ENCODE peak calls at places on chromosomes 13 and 19, in seven cellular contexts. X is neural progenitor cell; J is psoas muscle; S is CD8-positive, alpha-beta memory T cell; N is heart right ventricle; Q is fibroblast of lung; E is CD4-positive, alpha-beta memory T cell. V is an unnamed sample. For H3K4me1 and H3K9me3, the result is how much of the 10 kb centered on the place peaks cover.

GRCh38 chr19:18603255-18603957 is 3.2 kb downstream of the CRLF1 start:
- DNase-seq in X (peak), S (no peak), E (peak), J (peak), Q (peak), N (no peak), V (peak)

GRCh38 chr19:958967-959685 is 25.0 kb upstream of the WDR18 start:
- DNase-seq in J (no peak), N (no peak), X (no peak), Q (peak), E (peak), S (no peak), V (no peak)

GRCh38 chr13:103799028-103799427 is 732.8 kb upstream of the SLC10A2 start:
- DNase-seq in S (no peak), N (no peak), J (no peak), X (no peak), Q (no peak), E (no peak), V (no peak)

GRCh38 chr13:48536851-48537250 is 4.0 kb upstream of the RCBTB2 start:
- DNase-seq in E (no peak), Q (no peak), J (no peak), X (no peak), S (no peak), N (no peak), V (no peak)

GRCh38 chr19:658916-659839 is 3.8 kb downstream of the RNF126 start:
- DNase-seq in X (no peak), S (peak), Q (peak), E (peak), N (no peak), J (peak), V (peak)

GRCh38 chr13:87999791-88000190 is 328.6 kb downstream of the SLITRK5 start:
- DNase-seq in J (no peak), E (no peak), X (no peak), Q (no peak), S (no peak), N (no peak), V (no peak)

GRCh38 chr19:41431426-41432386 is 4.5 kb upstream of the B3GNT8 start:
- DNase-seq in J (peak), N (peak), Q (no peak), S (no peak), E (no peak), X (no peak), V (peak)

GRCh38 chr13:42001580-42001979 is 40.7 kb upstream of the VWA8 start:
- DNase-seq in S (no peak), E (no peak), X (peak), N (no peak), Q (peak), J (no peak), V (no peak)

GRCh38 chr19:16850133-16850532 is 20.9 kb downstream of the SIN3B start:
- DNase-seq in S (no peak), Q (peak), X (no peak), J (no peak), N (no peak), E (no peak), V (no peak)

GRCh38 chr19:6529937-6530384 is 865 bp upstream of the TNFSF9 start:
- DNase-seq in S (no peak), Q (no peak), E (no peak), N (no peak), J (no peak), X (no peak), V (no peak)

GRCh38 chr19:6059996-6060599 is 50.2 kb downstream of the RFX2 start:
- DNase-seq in J (no peak), S (no peak), Q (no peak), E (no peak), N (no peak), X (no peak), V (no peak)

GRCh38 chr19:45117167-45117594 is 24.2 kb downstream of the PPP1R37 start:
- DNase-seq in J (no peak), N (no peak), S (no peak), X (peak), Q (peak), E (peak), V (no peak)

GRCh38 chr13:100673376-100673830 is 1.2 kb downstream of the TMTC4 start:
- DNase-seq in E (no peak), J (no peak), X (peak), N (no peak), Q (no peak), S (no peak), V (peak)

GRCh38 chr19:29665215-29665825 is at the start of gene PLEKHF1:
- DNase-seq in N (peak), X (peak), J (peak), S (peak), Q (peak), E (peak), V (peak)

GRCh38 chr19:50562996-50563395 is 5.2 kb downstream of the LRRC4B start:
- DNase-seq in N (no peak), J (no peak), S (peak), X (no peak), E (no peak), Q (no peak), V (no peak)

GRCh38 chr13:18948664-18949488 is 232.7 kb downstream of the TUBA3C start:
- DNase-seq in E (no peak), X (no peak), Q (no peak), S (no peak), J (no peak), N (no peak), V (no peak)

GRCh38 chr13:78194904-78195639 is 276.4 kb upstream of the EDNRB start:
- DNase-seq in X (peak), S (no peak), N (no peak), Q (peak), J (no peak), E (no peak), V (no peak)

GRCh38 chr13:99203601-99204579 is 3.2 kb downstream of the UBAC2 start:
- DNase-seq in Q (no peak), S (no peak), J (no peak), X (no peak), N (no peak), E (no peak), V (no peak)

GRCh38 chr13:46679369-46680180 is 117.4 kb downstream of the ESD start:
- DNase-seq in X (peak), N (peak), J (no peak), S (peak), E (peak), Q (peak), V (peak)

GRCh38 chr13:103157034-103157433 is 90.8 kb upstream of the SLC10A2 start:
- DNase-seq in S (no peak), Q (no peak), N (no peak), E (no peak), J (no peak), X (no peak), V (no peak)

GRCh38 chr13:41502676-41503075 is 45.3 kb downstream of the RGCC start:
- DNase-seq in N (no peak), Q (no peak), S (no peak), J (no peak), X (no peak), E (peak), V (no peak)

GRCh38 chr19:1102407-1103106 is 1.2 kb upstream of the GPX4 start:
- DNase-seq in E (peak), N (no peak), J (peak), Q (peak), X (no peak), S (no peak), V (peak)

GRCh38 chr19:1013218-1013617 is 7.7 kb downstream of the TMEM259 start:
- DNase-seq in S (no peak), X (no peak), Q (no peak), N (no peak), E (no peak), J (no peak), V (no peak)

GRCh38 chr19:6312018-6312417 is 21.4 kb downstream of the ACER1 start:
- DNase-seq in E (no peak), S (no peak), X (no peak), N (no peak), Q (no peak), J (no peak), V (no peak)

GRCh38 chr13:95710313-95710712 is 33.4 kb downstream of the DNAJC3 start:
- DNase-seq in Q (peak), N (no peak), J (no peak), E (no peak), X (no peak), S (no peak), V (no peak)

GRCh38 chr13:40591091-40591490 is 75.3 kb downstream of the FOXO1 start:
- DNase-seq in N (no peak), E (no peak), S (no peak), X (no peak), Q (no peak), J (no peak), V (no peak)

GRCh38 chr13:73656863-73657262 is 477.3 kb downstream of the KLF12 start:
- DNase-seq in E (no peak), Q (peak), X (no peak), S (no peak), N (no peak), J (no peak), V (no peak)

GRCh38 chr19:12064266-12065099 is at the start of gene ZNF844:
- DNase-seq in S (peak), X (peak), Q (peak), J (peak), E (peak), N (peak), V (peak)
- H3K4me3 ChIP-seq in S (peak), X (peak), Q (peak), J (peak), E (peak), N (peak), V (peak)

GRCh38 chr13:113398963-113399754 is 35.2 kb upstream of the GRTP1 start:
- DNase-seq in S (no peak), Q (peak), J (no peak), N (no peak), X (peak), E (no peak), V (peak)

GRCh38 chr13:113401452-113402415 is 37.8 kb upstream of the GRTP1 start:
- DNase-seq in J (no peak), Q (no peak), N (no peak), S (no peak), E (no peak), X (no peak), V (no peak)

GRCh38 chr13:113397606-113398425 is 33.9 kb upstream of the GRTP1 start:
- DNase-seq in E (no peak), Q (no peak), N (no peak), X (no peak), S (no peak), J (no peak), V (no peak)

GRCh38 chr13:113400621-113401451 is 36.9 kb upstream of the GRTP1 start:
- DNase-seq in N (peak), J (peak), X (no peak), E (no peak), Q (no peak), S (no peak), V (peak)

GRCh38 chr13:113399755-113400149 is 35.8 kb upstream of the GRTP1 start:
- DNase-seq in E (no peak), S (no peak), N (no peak), J (peak), Q (peak), X (no peak), V (no peak)
- H3K4me1 ChIP-seq in E (under half), S (under half), N (under half), J (under half), Q (under half), X (under half), V (under half)

GRCh38 chr19:58182989-58183821 is at the start of gene ZNF274:
- DNase-seq in S (peak), J (peak), N (peak), X (peak), Q (peak), E (peak), V (peak)
- H3K9me3 ChIP-seq in S (under half), J (half or more), N (half or more), X (under half), Q (under half), E (under half), V (under half)

DNA sequence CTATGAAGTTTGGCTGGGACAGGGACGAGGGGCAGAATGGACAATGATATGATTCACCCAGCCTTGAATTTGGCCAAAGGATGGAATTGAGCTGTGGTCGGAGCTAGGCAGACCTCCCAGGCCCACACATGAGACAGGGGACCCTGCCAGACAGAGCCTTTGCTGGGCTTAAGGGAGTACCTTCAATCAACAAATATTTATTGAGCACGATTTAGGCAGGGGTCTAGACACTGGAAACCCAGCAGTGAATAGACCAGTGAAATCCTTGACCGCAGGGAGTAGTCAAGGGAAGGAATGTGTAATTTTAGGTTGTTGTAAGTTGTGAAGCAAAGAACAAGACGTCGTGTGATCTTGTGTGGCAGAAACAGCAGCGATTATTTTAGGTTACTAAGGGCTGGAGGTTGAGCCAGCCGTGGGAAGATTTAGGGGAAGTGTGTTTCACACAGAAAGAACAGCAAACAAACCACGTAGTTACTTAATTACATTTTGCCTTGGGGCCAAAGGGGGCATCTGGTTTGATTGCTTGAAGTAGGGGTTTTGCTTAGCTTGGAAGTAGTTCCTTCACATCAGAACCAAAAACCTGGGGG is 16.9 kb upstream of the AP1M2 start:
- DNase-seq in N (no peak), J (no peak), E (peak), X (peak), S (peak), Q (no peak), V (no peak)
- H3K4me3 ChIP-seq in N (peak), J (peak), E (peak), X (peak), S (peak), Q (peak), V (peak)

GRCh38 chr19:15248648-15249559 is 16.7 kb upstream of the EPHX3 start:
- DNase-seq in S (no peak), E (no peak), X (no peak), Q (peak), J (peak), N (peak), V (peak)
- H3K4me1 ChIP-seq in S (under half), E (under half), X (under half), Q (half or more), J (half or more), N (half or more), V (under half)

GRCh38 chr19:51644636-51645271 is 1.9 kb downstream of the SIGLEC14 start:
- DNase-seq in J (no peak), S (no peak), E (no peak), X (no peak), N (no peak), Q (no peak), V (no peak)

GRCh38 chr19:51641648-51642047 is 5.0 kb downstream of the SIGLEC14 start:
- DNase-seq in Q (no peak), N (no peak), X (no peak), E (no peak), J (no peak), S (no peak), V (no peak)

GRCh38 chr19:51637362-51637978 is 7.3 kb upstream of the SIGLEC5 start:
- DNase-seq in N (no peak), J (no peak), X (no peak), S (no peak), Q (no peak), E (no peak), V (no peak)

GRCh38 chr19:51640371-51640770 is 6.3 kb downstream of the SIGLEC14 start:
- DNase-seq in Q (no peak), J (no peak), S (no peak), N (no peak), X (no peak), E (no peak), V (no peak)

DNA sequence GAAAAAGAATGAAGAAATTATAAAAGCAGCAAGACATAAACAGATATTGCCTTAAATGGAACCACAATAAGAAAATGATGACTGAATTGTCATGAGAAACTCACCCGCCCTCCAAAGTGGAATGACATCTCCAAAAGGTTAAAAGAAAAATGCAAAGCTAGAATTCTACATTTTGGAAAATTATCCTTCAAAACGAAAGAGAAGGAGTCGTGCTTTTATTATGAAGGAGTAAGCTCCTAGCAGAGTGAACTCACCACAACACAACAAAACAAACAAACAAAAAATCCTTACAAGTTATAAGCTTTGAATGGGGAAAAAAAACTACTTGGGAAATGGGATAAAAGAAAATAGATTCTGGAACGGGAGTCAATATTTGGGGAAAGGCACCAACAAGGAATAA is 6.7 kb downstream of the SIGLEC14 start:
- DNase-seq in X (no peak), N (no peak), E (no peak), S (no peak), J (no peak), Q (no peak), V (no peak)
- H3K9me3 ChIP-seq in X (under half), N (under half), E (under half), S (under half), J (under half), Q (under half), V (under half)

GRCh38 chr13:63436288-63436687 is 2020.6 kb upstream of the PCDH20 start:
- DNase-seq in J (no peak), S (no peak), Q (no peak), E (no peak), N (no peak), X (no peak), V (no peak)
- H3K4me3 ChIP-seq in J (no peak), S (no peak), Q (no peak), E (no peak), N (no peak), X (no peak), V (no peak)

DNA sequence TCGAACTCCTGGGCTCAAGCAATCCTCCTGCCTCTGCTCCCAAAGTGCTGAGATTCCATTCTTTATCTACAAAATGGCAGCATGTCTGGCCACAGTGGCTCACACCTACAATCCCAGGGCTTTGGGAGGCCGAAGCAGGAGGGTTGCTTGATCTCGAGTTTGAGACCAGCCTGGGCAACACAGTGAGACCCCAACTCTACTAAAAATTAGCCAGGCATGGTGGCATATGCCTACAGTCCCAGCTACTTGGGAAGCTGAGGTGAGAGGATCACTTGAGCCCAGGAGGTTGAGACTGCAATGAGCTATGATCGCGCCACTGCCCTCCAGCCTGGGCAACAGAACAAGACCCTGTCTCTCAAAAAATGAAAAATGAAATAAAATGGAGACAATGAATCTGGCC is 6.1 kb downstream of the NAPA start:
- DNase-seq in X (no peak), S (no peak), J (no peak), E (no peak), N (no peak), Q (no peak), V (no peak)
- H3K4me1 ChIP-seq in X (under half), S (under half), J (half or more), E (under half), N (half or more), Q (under half), V (under half)